ENCODE peak calls at places on chromosomes 13 and 19, in four cellular contexts. Q is neural progenitor cell, B is HFF-Myc, X is thoracic aorta. J is an unnamed sample.
A peak's percentile ranks its signal among the peaks of the same experiment; 100 is the strongest.

GRCh38 chr13:45162194-45162593 is 38.7 kb downstream of the KCTD4 start:
- DNase-seq in B (no peak), Q (no peak), X (no peak), J (no peak)

GRCh38 chr19:6887326-6887725 is at the start of gene ADGRE1:
- DNase-seq in B (no peak), Q (no peak), X (no peak), J (no peak)

GRCh38 chr13:25249001-25249543 is 38.2 kb downstream of the MTMR6 start:
- DNase-seq in Q (peak; percentile 53), B (peak; percentile 31), X (no peak), J (no peak)

GRCh38 chr13:97535619-97536018 is 101.7 kb downstream of the RAP2A start:
- DNase-seq in Q (no peak), X (no peak), B (no peak), J (no peak)

GRCh38 chr13:91312324-91312723 is 35.2 kb upstream of the MIR17HG start:
- DNase-seq in Q (no peak), X (no peak), B (no peak), J (no peak)

GRCh38 chr19:48728882-48729645 is 9.5 kb upstream of the MAMSTR start:
- DNase-seq in Q (peak; percentile 50), B (no peak), X (no peak), J (no peak)

GRCh38 chr13:111486331-111486730 is 165.9 kb downstream of the TEX29 start:
- DNase-seq in B (no peak), X (no peak), Q (no peak), J (no peak)

GRCh38 chr19:6717036-6717435 is 3.4 kb downstream of the C3 start:
- DNase-seq in X (no peak), B (no peak), Q (no peak), J (no peak)

GRCh38 chr19:35045667-35046300 is 4.3 kb downstream of the HPN start:
- DNase-seq in Q (peak; percentile 55), B (peak; percentile 37), X (no peak), J (no peak)

J was measured in keratinocyte.